ENCODE peak calls at places on chromosome 9, in seven cellular contexts. M is KG1; D is IMR-90; A is stimulated activated CD8-positive, alpha-beta memory T cell treated with anti-CD3 and anti-CD28 coated beads, Interleukin-12 subunit alpha, Interleukin-12 subunit beta, amount 100 ng/mL, for 1 hour; K is Kasumi-1; E is T-helper 1 cell; C is H9. J is an unnamed sample.

GRCh38 chr9:92538541-92538940 is 2.8 kb upstream of the ECM2 start:
- DNase-seq in M (no peak), D (peak), A (no peak), K (no peak), E (no peak), C (no peak), J (no peak)

GRCh38 chr9:77647659-77648457 is at the start of gene GNA14:
- DNase-seq in M (no peak), D (no peak), A (no peak), K (no peak), E (no peak), C (peak), J (no peak)

GRCh38 chr9:128412120-128412790 is 8.4 kb upstream of the CERCAM start:
- DNase-seq in M (no peak), D (peak), A (peak), K (peak), E (peak), C (peak), J (no peak)

GRCh38 chr9:87606921-87607521 is 109.4 kb downstream of the DAPK1 start:
- DNase-seq in M (no peak), D (peak), A (no peak), K (no peak), E (no peak), C (no peak), J (no peak)

GRCh38 chr9:134386951-134387831 is 60.9 kb downstream of the RXRA start:
- DNase-seq in M (no peak), D (peak), A (no peak), K (no peak), E (no peak), C (no peak), J (no peak)

GRCh38 chr9:79362100-79363081 is 209.4 kb upstream of the TLE4 start:
- DNase-seq in M (no peak), D (peak), A (no peak), K (no peak), E (no peak), C (peak), J (no peak)

GRCh38 chr9:79015951-79016350 is 555.8 kb upstream of the TLE4 start:
- DNase-seq in M (no peak), D (no peak), A (no peak), K (no peak), E (no peak), C (no peak), J (no peak)

GRCh38 chr9:16505159-16505558 is 365.3 kb downstream of the BNC2 start:
- DNase-seq in M (no peak), D (peak), A (no peak), K (no peak), E (no peak), C (no peak), J (no peak)

GRCh38 chr9:784202-784601 is 57.3 kb upstream of the DMRT1 start:
- DNase-seq in M (no peak), D (peak), A (no peak), K (no peak), E (no peak), C (no peak), J (no peak)

GRCh38 chr9:91234523-91234922 is 127.2 kb downstream of the AUH start:
- DNase-seq in M (no peak), D (peak), A (no peak), K (no peak), E (no peak), C (no peak), J (no peak)

GRCh38 chr9:137406876-137407589 is 15.9 kb downstream of the EXD3 start:
- DNase-seq in M (no peak), D (peak), A (no peak), K (peak), E (peak), C (peak), J (peak)

GRCh38 chr9:97363661-97364299 is 48.1 kb upstream of the TDRD7 start:
- DNase-seq in M (no peak), D (no peak), A (no peak), K (no peak), E (no peak), C (no peak), J (no peak)

GRCh38 chr9:122519376-122519775 is 435 bp downstream of the OR1J4 start:
- DNase-seq in M (no peak), D (no peak), A (no peak), K (no peak), E (no peak), C (no peak), J (no peak)

GRCh38 chr9:84851935-84852585 is 182.5 kb downstream of the NTRK2 start:
- DNase-seq in M (no peak), D (peak), A (no peak), K (no peak), E (no peak), C (peak), J (no peak)

GRCh38 chr9:136939996-136940525 is 4.5 kb downstream of the FBXW5 start:
- DNase-seq in M (no peak), D (no peak), A (no peak), K (no peak), E (no peak), C (no peak), J (no peak)

GRCh38 chr9:117156771-117157535 is 257.9 kb downstream of the ASTN2 start:
- DNase-seq in M (no peak), D (no peak), A (no peak), K (no peak), E (no peak), C (no peak), J (no peak)

GRCh38 chr9:118522093-118523028 is 818.2 kb downstream of the TLR4 start:
- DNase-seq in M (peak), D (no peak), A (no peak), K (peak), E (peak), C (peak), J (no peak)

GRCh38 chr9:126000731-126001580 is 253.8 kb downstream of the PBX3 start:
- DNase-seq in M (no peak), D (no peak), A (no peak), K (no peak), E (no peak), C (no peak), J (no peak)

GRCh38 chr9:125812403-125812802 is 65.2 kb downstream of the PBX3 start:
- DNase-seq in M (no peak), D (no peak), A (no peak), K (no peak), E (no peak), C (no peak), J (no peak)

GRCh38 chr9:100990605-100991381 is 37.7 kb upstream of the PLPPR1 start:
- DNase-seq in M (no peak), D (no peak), A (no peak), K (no peak), E (no peak), C (no peak), J (no peak)

GRCh38 chr9:131278421-131279111 is 2.3 kb upstream of the FAM78A start:
- DNase-seq in M (no peak), D (no peak), A (no peak), K (no peak), E (peak), C (no peak), J (no peak)

GRCh38 chr9:123669355-123669754 is 260.6 kb downstream of the DENND1A start:
- DNase-seq in M (no peak), D (no peak), A (no peak), K (no peak), E (no peak), C (no peak), J (no peak)

GRCh38 chr9:89414670-89415069 is 83.2 kb downstream of the SEMA4D start:
- DNase-seq in M (no peak), D (no peak), A (no peak), K (no peak), E (no peak), C (no peak), J (no peak)

GRCh38 chr9:94068257-94068656 is 16.0 kb upstream of the PTPDC1 start:
- DNase-seq in M (no peak), D (no peak), A (no peak), K (no peak), E (no peak), C (no peak), J (no peak)

GRCh38 chr9:88322906-88323566 is 65.2 kb upstream of the SPIN1 start:
- DNase-seq in M (peak), D (peak), A (peak), K (peak), E (peak), C (no peak), J (peak)

GRCh38 chr9:130173462-130173876 is 1.3 kb downstream of the NCS1 start:
- DNase-seq in M (no peak), D (peak), A (no peak), K (no peak), E (no peak), C (no peak), J (no peak)

GRCh38 chr9:92808726-92809451 is 44.3 kb upstream of the BICD2 start:
- DNase-seq in M (no peak), D (peak), A (peak), K (peak), E (peak), C (peak), J (peak)

GRCh38 chr9:26775405-26775804 is 117.2 kb downstream of the CAAP1 start:
- DNase-seq in M (no peak), D (no peak), A (no peak), K (no peak), E (no peak), C (no peak), J (no peak)

GRCh38 chr9:26296910-26297309 is 595.7 kb downstream of the CAAP1 start:
- DNase-seq in M (no peak), D (no peak), A (no peak), K (no peak), E (no peak), C (no peak), J (no peak)

GRCh38 chr9:110546411-110546871 is 33.1 kb downstream of the SVEP1 start:
- DNase-seq in M (no peak), D (peak), A (no peak), K (no peak), E (no peak), C (no peak), J (no peak)

GRCh38 chr9:6441269-6441668 is 28.3 kb downstream of the UHRF2 start:
- DNase-seq in M (no peak), D (peak), A (no peak), K (no peak), E (no peak), C (no peak), J (no peak)

J was measured in GM18507.